ENCODE peak calls at places on chromosomes 6 and 20, in five cellular contexts. One of them, this sample, is unnamed.

GRCh38 chr6:31540640-31541039 is 1.2 kb downstream of the DDX39B start:
- DNase-seq in A549: no peak
- DNase-seq in prostate gland: no peak
- DNase-seq in testis: no peak
- DNase-seq in adrenal gland: no peak
- DNase-seq in this sample: no peak

GRCh38 chr20:58639182-58640146 is 11.6 kb upstream of the STX16 start:
- DNase-seq in A549: no peak
- DNase-seq in testis: no peak
- DNase-seq in adrenal gland: no peak
- DNase-seq in prostate gland: no peak
- DNase-seq in this sample: no peak

GRCh38 chr6:122381494-122382083 is 17.9 kb upstream of the HSF2 start:
- DNase-seq in prostate gland: peak; percentile 46
- DNase-seq in testis: peak; percentile 71
- DNase-seq in A549: peak; percentile 25
- DNase-seq in adrenal gland: peak; percentile 76
- DNase-seq in this sample: peak; percentile 31

GRCh38 chr6:144346719-144347446 is 61.7 kb downstream of the UTRN start:
- DNase-seq in adrenal gland: peak; percentile 75
- DNase-seq in A549: peak; percentile 49
- DNase-seq in testis: no peak
- DNase-seq in prostate gland: no peak
- DNase-seq in this sample: no peak

GRCh38 chr6:27139753-27140522 is 107.6 kb upstream of the PRSS16 start:
- DNase-seq in adrenal gland: no peak
- DNase-seq in A549: no peak
- DNase-seq in prostate gland: no peak
- DNase-seq in testis: peak; percentile 54
- DNase-seq in this sample: no peak

GRCh38 chr20:56786503-56786902 is 157.4 kb downstream of the TFAP2C start:
- DNase-seq in prostate gland: no peak
- DNase-seq in A549: no peak
- DNase-seq in adrenal gland: no peak
- DNase-seq in testis: no peak
- DNase-seq in this sample: no peak

GRCh38 chr6:103819509-103819908 is 1040.2 kb downstream of the HACE1 start:
- DNase-seq in prostate gland: no peak
- DNase-seq in testis: no peak
- DNase-seq in A549: no peak
- DNase-seq in adrenal gland: no peak
- DNase-seq in this sample: no peak

GRCh38 chr6:158081657-158081935 is 86.5 kb downstream of the SERAC1 start:
- DNase-seq in testis: no peak
- DNase-seq in A549: no peak
- DNase-seq in prostate gland: no peak
- DNase-seq in adrenal gland: peak; percentile 54
- DNase-seq in this sample: no peak

GRCh38 chr6:151436814-151437213 is 15.1 kb downstream of the RMND1 start:
- DNase-seq in prostate gland: no peak
- DNase-seq in A549: no peak
- DNase-seq in adrenal gland: no peak
- DNase-seq in testis: no peak
- DNase-seq in this sample: no peak

GRCh38 chr6:27863962-27864905 is 48.0 kb downstream of the OR2B2 start:
- DNase-seq in testis: peak; percentile 48
- DNase-seq in A549: no peak
- DNase-seq in adrenal gland: no peak
- DNase-seq in prostate gland: no peak
- DNase-seq in this sample: peak; percentile 19

GRCh38 chr20:31968299-31969126 is 562 bp downstream of the XKR7 start:
- DNase-seq in A549: peak; percentile 81
- DNase-seq in adrenal gland: peak; percentile 76
- DNase-seq in prostate gland: peak; percentile 34
- DNase-seq in testis: peak; percentile 83
- DNase-seq in this sample: peak; percentile 30

GRCh38 chr6:25431642-25432307 is 152.6 kb downstream of the CARMIL1 start:
- DNase-seq in A549: no peak
- DNase-seq in adrenal gland: no peak
- DNase-seq in testis: no peak
- DNase-seq in prostate gland: no peak
- DNase-seq in this sample: no peak

GRCh38 chr6:134784336-134784735 is 165.6 kb downstream of the ALDH8A1 start:
- DNase-seq in adrenal gland: no peak
- DNase-seq in testis: no peak
- DNase-seq in A549: no peak
- DNase-seq in prostate gland: no peak
- DNase-seq in this sample: no peak

GRCh38 chr6:169857343-169858292 is 106.2 kb downstream of the ERMARD start:
- DNase-seq in prostate gland: no peak
- DNase-seq in testis: peak; percentile 9
- DNase-seq in A549: no peak
- DNase-seq in adrenal gland: no peak
- DNase-seq in this sample: no peak
- H3K9me3 ChIP-seq in prostate gland: no peaks in the 10 kb centered on the region
- H3K9me3 ChIP-seq in testis: no peaks in the 10 kb centered on the region
- H3K9me3 ChIP-seq in A549: no peaks in the 10 kb centered on the region
- H3K9me3 ChIP-seq in adrenal gland: no peaks in the 10 kb centered on the region
- H3K9me3 ChIP-seq in this sample: no peaks in the 10 kb centered on the region

GRCh38 chr20:18094191-18094590 is 36.5 kb upstream of the OVOL2 start:
- DNase-seq in testis: no peak
- DNase-seq in adrenal gland: no peak
- DNase-seq in prostate gland: no peak
- DNase-seq in A549: no peak
- DNase-seq in this sample: no peak

GRCh38 chr20:18093388-18093787 is 35.7 kb upstream of the OVOL2 start:
- DNase-seq in prostate gland: no peak
- DNase-seq in testis: no peak
- DNase-seq in adrenal gland: no peak
- DNase-seq in A549: no peak
- DNase-seq in this sample: no peak

GRCh38 chr20:18091624-18092023 is 33.9 kb upstream of the OVOL2 start:
- DNase-seq in A549: no peak
- DNase-seq in adrenal gland: no peak
- DNase-seq in testis: no peak
- DNase-seq in prostate gland: no peak
- DNase-seq in this sample: no peak

GRCh38 chr20:18090477-18090876 is 32.8 kb upstream of the OVOL2 start:
- DNase-seq in testis: no peak
- DNase-seq in adrenal gland: no peak
- DNase-seq in A549: no peak
- DNase-seq in prostate gland: no peak
- DNase-seq in this sample: no peak

DNA sequence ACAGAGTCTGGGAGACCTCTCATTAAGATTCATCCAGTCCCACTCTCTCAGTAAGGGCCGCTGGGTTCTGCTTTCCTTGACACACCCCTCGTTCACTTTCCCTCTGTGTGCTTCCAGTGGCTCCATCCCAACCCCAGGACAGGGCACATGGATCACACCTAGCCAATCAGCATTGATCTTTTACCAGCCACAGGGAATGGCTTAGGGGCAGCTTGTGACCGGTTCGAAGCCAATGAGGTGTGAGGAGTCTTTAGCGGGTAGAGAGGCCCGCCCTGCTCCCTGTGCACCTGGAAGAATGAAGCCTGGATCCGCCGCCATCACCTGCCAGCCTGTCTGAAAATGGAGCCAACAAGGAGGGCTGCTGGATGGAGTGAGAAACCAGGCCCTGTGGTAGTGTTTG is 35.2 kb upstream of the OVOL2 start:
- DNase-seq in prostate gland: no peak
- DNase-seq in testis: peak; percentile 18
- DNase-seq in adrenal gland: no peak
- DNase-seq in A549: no peak
- DNase-seq in this sample: no peak
- H3K4me3 ChIP-seq in prostate gland: no peak overlapping the region
- H3K4me3 ChIP-seq in testis: no peak overlapping the region
- H3K4me3 ChIP-seq in adrenal gland: no peak overlapping the region
- H3K4me3 ChIP-seq in A549: no peak overlapping the region
- H3K4me3 ChIP-seq in this sample: no peak overlapping the region

GRCh38 chr20:5748246-5748645 is 2.0 kb upstream of the SHLD1 start:
- DNase-seq in testis: no peak
- DNase-seq in A549: no peak
- DNase-seq in adrenal gland: no peak
- DNase-seq in prostate gland: no peak
- DNase-seq in this sample: no peak

GRCh38 chr20:5751856-5752255 is 1.7 kb downstream of the SHLD1 start:
- DNase-seq in testis: peak; percentile 51
- DNase-seq in adrenal gland: peak; percentile 91
- DNase-seq in A549: no peak
- DNase-seq in prostate gland: no peak
- DNase-seq in this sample: no peak

GRCh38 chr20:5745416-5745968 is 4.7 kb upstream of the SHLD1 start:
- DNase-seq in adrenal gland: peak; percentile 66
- DNase-seq in A549: no peak
- DNase-seq in prostate gland: no peak
- DNase-seq in testis: no peak
- DNase-seq in this sample: no peak

GRCh38 chr20:5746064-5746463 is 4.1 kb upstream of the SHLD1 start:
- DNase-seq in testis: no peak
- DNase-seq in A549: no peak
- DNase-seq in prostate gland: no peak
- DNase-seq in adrenal gland: no peak
- DNase-seq in this sample: no peak

GRCh38 chr20:5749512-5750490 is at the start of gene SHLD1:
- DNase-seq in testis: peak; percentile 91
- DNase-seq in adrenal gland: peak; percentile 89
- DNase-seq in A549: peak; percentile 81
- DNase-seq in prostate gland: peak; percentile 78
- DNase-seq in this sample: peak; percentile 81
- TF ChIP-seq POLR2A in testis: no peak
- TF ChIP-seq POLR2A in adrenal gland: no peak
- TF ChIP-seq POLR2A in A549: peak; percentile 28
- TF ChIP-seq POLR2A in prostate gland: no peak
- TF ChIP-seq POLR2A in this sample: no peak

DNA sequence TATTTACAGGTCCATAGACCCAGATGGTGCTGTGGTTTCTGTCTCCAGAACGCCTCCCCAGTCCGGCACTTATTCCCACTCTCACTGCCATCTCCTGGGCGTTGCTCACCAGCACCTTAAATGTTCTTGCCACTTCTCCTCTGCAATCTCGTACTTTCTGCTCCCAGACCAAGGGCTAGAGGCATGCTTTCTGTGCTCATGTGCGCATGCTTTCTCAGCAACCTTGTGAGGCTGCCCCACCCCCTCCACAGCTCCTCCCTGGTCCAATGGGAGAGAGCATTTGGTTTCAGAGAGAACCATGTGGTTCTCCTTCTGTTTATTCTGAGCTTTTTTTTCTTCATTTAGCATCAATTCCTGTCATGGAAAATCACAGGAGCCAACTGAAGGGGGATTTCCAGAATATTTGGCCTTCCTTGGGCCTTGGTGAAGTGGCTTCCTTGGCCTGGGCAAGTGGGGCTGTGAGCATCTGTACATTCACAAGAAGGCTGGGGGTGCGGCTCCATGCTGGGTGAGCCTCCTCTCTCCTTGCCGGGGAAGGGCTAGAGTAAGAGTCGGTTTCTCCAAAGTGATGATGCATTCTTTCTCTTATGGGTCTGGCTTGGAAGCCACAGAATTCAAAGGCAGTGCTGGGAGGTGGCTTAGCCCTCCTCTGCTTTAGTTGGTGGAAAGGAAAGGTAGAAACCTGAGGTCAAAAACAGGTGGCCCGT is 66.6 kb downstream of the PHACTR3 start:
- DNase-seq in testis: no peak
- DNase-seq in A549: no peak
- DNase-seq in adrenal gland: no peak
- DNase-seq in prostate gland: no peak
- DNase-seq in this sample: no peak
- H3K9me3 ChIP-seq in testis: no peaks in the 10 kb centered on the region
- H3K9me3 ChIP-seq in A549: no peaks in the 10 kb centered on the region
- H3K9me3 ChIP-seq in adrenal gland: no peaks in the 10 kb centered on the region
- H3K9me3 ChIP-seq in prostate gland: no peaks in the 10 kb centered on the region
- H3K9me3 ChIP-seq in this sample: no peaks in the 10 kb centered on the region

GRCh38 chr6:17281100-17281496 is at the start of gene RBM24:
- DNase-seq in testis: peak; percentile 58
- DNase-seq in A549: no peak
- DNase-seq in prostate gland: peak; percentile 40
- DNase-seq in adrenal gland: peak; percentile 60
- DNase-seq in this sample: peak; percentile 79

GRCh38 chr6:17278289-17279061 is 2.7 kb upstream of the RBM24 start:
- DNase-seq in testis: no peak
- DNase-seq in A549: no peak
- DNase-seq in adrenal gland: no peak
- DNase-seq in prostate gland: no peak
- DNase-seq in this sample: no peak

GRCh38 chr6:17281497-17282481 is 628 bp downstream of the RBM24 start:
- DNase-seq in testis: no peak
- DNase-seq in adrenal gland: peak; percentile 22
- DNase-seq in A549: no peak
- DNase-seq in prostate gland: no peak
- DNase-seq in this sample: peak; percentile 33

GRCh38 chr6:17280138-17280537 is 1.0 kb upstream of the RBM24 start:
- DNase-seq in prostate gland: no peak
- DNase-seq in adrenal gland: no peak
- DNase-seq in testis: no peak
- DNase-seq in A549: no peak
- DNase-seq in this sample: no peak

GRCh38 chr6:17280552-17281090 is 540 bp upstream of the RBM24 start:
- DNase-seq in adrenal gland: no peak
- DNase-seq in prostate gland: no peak
- DNase-seq in A549: no peak
- DNase-seq in testis: peak; percentile 30
- DNase-seq in this sample: peak; percentile 53
- H3K4me3 ChIP-seq in adrenal gland: no peak overlapping the region
- H3K4me3 ChIP-seq in prostate gland: peak overlapping the region; percentile 70
- H3K4me3 ChIP-seq in A549: peak overlapping the region; percentile 90
- H3K4me3 ChIP-seq in testis: peak overlapping the region; percentile 61
- H3K4me3 ChIP-seq in this sample: peak overlapping the region; percentile 81

DNA sequence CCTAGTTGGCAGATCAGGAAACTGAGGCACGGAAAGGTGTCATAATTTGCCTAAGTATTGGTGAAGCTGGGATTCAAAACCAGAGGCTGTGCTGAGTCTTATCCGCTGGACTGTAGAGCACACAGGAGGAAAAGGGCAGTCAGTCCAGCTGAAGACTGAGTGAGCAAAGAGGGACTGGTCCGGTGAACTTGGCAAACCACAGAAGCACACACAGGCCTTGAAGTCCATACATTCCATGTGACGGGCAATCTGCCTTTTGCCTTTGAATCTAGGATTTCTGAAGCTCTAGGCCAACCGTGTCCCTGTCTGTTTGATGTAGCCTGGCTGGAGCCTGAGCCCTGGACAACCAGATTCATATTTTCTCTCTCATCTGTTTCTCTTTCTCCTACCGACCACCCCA is 34.3 kb upstream of the EPB41L1 start:
- DNase-seq in A549: no peak
- DNase-seq in testis: no peak
- DNase-seq in prostate gland: no peak
- DNase-seq in adrenal gland: no peak
- DNase-seq in this sample: no peak
- TF ChIP-seq POLR2A in A549: no peak
- TF ChIP-seq POLR2A in testis: no peak
- TF ChIP-seq POLR2A in prostate gland: no peak
- TF ChIP-seq POLR2A in adrenal gland: no peak
- TF ChIP-seq POLR2A in this sample: no peak